ENCODE peak calls at places on chromosomes 12 and 14, in nine cellular contexts. K, C, F, T, W, D, X, N and R are unnamed samples.

GRCh38 chr14:99136047-99136400 is 136.0 kb downstream of the BCL11B start:
- DNase-seq in K (no peak), D (peak; percentile 48), W (no peak), X (no peak), C (no peak), N (no peak), F (no peak), T (no peak), R (no peak)

GRCh38 chr12:80551897-80552296 is 107.9 kb downstream of the PTPRQ start:
- DNase-seq in W (no peak), K (peak; percentile 61), C (no peak), T (peak; percentile 98), N (no peak), D (no peak), F (peak; percentile 73), X (no peak), R (peak; percentile 71)

GRCh38 chr14:87131879-87132278 is 861.1 kb downstream of the GALC start:
- DNase-seq in K (peak; percentile 19), T (no peak), W (no peak), N (no peak), C (no peak), X (peak; percentile 83), F (peak; percentile 23), D (no peak), R (peak; percentile 67)

GRCh38 chr14:71588576-71589215 is 343.5 kb upstream of the RGS6 start:
- DNase-seq in X (no peak), F (no peak), T (peak; percentile 24), D (no peak), C (no peak), N (no peak), W (no peak), K (no peak), R (no peak)

GRCh38 chr12:58414398-58414871 is 473.1 kb downstream of the ATP23 start:
- DNase-seq in N (no peak), X (no peak), T (peak; percentile 69), C (no peak), W (no peak), K (no peak), D (no peak), F (peak; percentile 37), R (no peak)

GRCh38 chr12:94380507-94380906 is 79.2 kb downstream of the CEP83 start:
- DNase-seq in T (no peak), W (no peak), C (no peak), K (no peak), F (no peak), D (no peak), N (no peak), X (no peak), R (no peak)

GRCh38 chr12:12022306-12022931 is 48.3 kb upstream of the BCL2L14 start:
- DNase-seq in X (no peak), W (no peak), N (no peak), T (no peak), F (no peak), K (no peak), C (no peak), D (no peak), R (no peak)

GRCh38 chr14:66228267-66228970 is 257.8 kb upstream of the CCDC196 start:
- DNase-seq in F (no peak), W (no peak), T (peak; percentile 59), X (no peak), C (no peak), D (no peak), N (no peak), K (no peak), R (no peak)

GRCh38 chr12:93699271-93700141 is 22.3 kb downstream of the CRADD start:
- DNase-seq in F (peak; percentile 25), D (no peak), X (no peak), K (peak; percentile 21), W (no peak), T (peak; percentile 67), N (no peak), C (no peak), R (no peak)

GRCh38 chr12:18261906-18262305 is 588 bp downstream of the PIK3C2G start:
- DNase-seq in C (no peak), W (no peak), N (no peak), D (no peak), X (no peak), T (no peak), K (peak; percentile 51), F (no peak), R (no peak)

GRCh38 chr14:60760648-60761364 is 26.2 kb downstream of the MNAT1 start:
- DNase-seq in X (no peak), W (no peak), T (no peak), K (no peak), N (no peak), C (no peak), F (no peak), D (no peak), R (no peak)

GRCh38 chr12:124323771-124324530 is 29.1 kb downstream of the RFLNA start:
- DNase-seq in D (no peak), X (no peak), K (no peak), T (no peak), W (no peak), C (no peak), F (no peak), N (no peak), R (no peak)

GRCh38 chr14:73460691-73461127 is 2.4 kb upstream of the NUMB start:
- DNase-seq in D (no peak), X (peak; percentile 80), T (peak; percentile 50), N (peak; percentile 33), F (no peak), C (no peak), K (peak; percentile 57), W (no peak), R (peak; percentile 56)

GRCh38 chr14:96554315-96554910 is 52.2 kb downstream of the PAPOLA start:
- DNase-seq in N (no peak), T (no peak), C (no peak), K (no peak), D (no peak), W (no peak), F (no peak), X (no peak), R (no peak)

GRCh38 chr12:6821271-6821673 is 349 bp upstream of the GPR162 start:
- DNase-seq in N (peak; percentile 81), D (peak; percentile 75), T (peak; percentile 79), X (peak; percentile 93), F (peak; percentile 61), C (no peak), K (peak; percentile 94), W (peak; percentile 91), R (peak; percentile 69)

GRCh38 chr14:32087173-32087861 is 10.2 kb downstream of the ARHGAP5 start:
- DNase-seq in C (no peak), W (no peak), F (peak; percentile 12), D (no peak), N (no peak), K (peak; percentile 5), X (no peak), T (peak; percentile 74), R (peak; percentile 26)

GRCh38 chr12:76329163-76329562 is 19.1 kb downstream of the BBS10 start:
- DNase-seq in W (no peak), N (no peak), F (peak; percentile 88), K (no peak), D (no peak), X (no peak), C (no peak), T (peak; percentile 95), R (no peak)

GRCh38 chr14:92553456-92553855 is 39.9 kb downstream of the RIN3 start:
- DNase-seq in X (no peak), D (no peak), N (no peak), F (peak; percentile 27), T (peak; percentile 73), W (no peak), C (no peak), K (peak; percentile 4), R (no peak)

GRCh38 chr12:104480826-104481457 is 24.2 kb downstream of the CHST11 start:
- DNase-seq in F (no peak), W (peak; percentile 84), N (no peak), C (no peak), X (no peak), T (peak; percentile 90), D (peak; percentile 77), K (no peak), R (no peak)

GRCh38 chr12:89919241-89919906 is 210.7 kb upstream of the ATP2B1 start:
- DNase-seq in C (no peak), N (no peak), W (peak; percentile 49), F (no peak), T (no peak), K (no peak), D (peak; percentile 59), X (no peak), R (no peak)

GRCh38 chr12:22856120-22856699 is 231.2 kb downstream of the ETNK1 start:
- DNase-seq in C (no peak), F (peak; percentile 31), T (peak; percentile 32), D (no peak), N (no peak), K (peak; percentile 62), W (no peak), X (peak; percentile 32), R (peak; percentile 77)

GRCh38 chr12:95151821-95152220 is 65.4 kb downstream of the FGD6 start:
- DNase-seq in K (no peak), D (no peak), C (no peak), W (no peak), F (no peak), N (no peak), T (no peak), X (no peak), R (no peak)

GRCh38 chr14:93103392-93104080 is 12.2 kb downstream of the ITPK1 start:
- DNase-seq in X (no peak), D (peak; percentile 76), K (no peak), W (peak; percentile 70), C (peak; percentile 27), T (peak; percentile 55), N (no peak), F (no peak), R (no peak)